ENCODE peak calls at places on chromosomes 12 and 14, in seven cellular contexts. O is renal cortical epithelial cell; F is IMR-90; A is activated CD4-positive, alpha-beta T cell treated with anti-CD3 and anti-CD28 coated beads, Interleukin-2, amount 10 ng/mL, durations not matched to agents 7 days and 5 days; Y is activated effector memory CD4-positive, alpha-beta T cell treated with Interleukin-2 at 50 U/mL for 16 hours; E is stimulated activated CD4-positive, alpha-beta T cell treated with anti-CD3 and anti-CD28 coated beads, Interleukin-1b, Interleukin-23, amount 100 ng/mL, for 24 hours; N is GOT3. B is an unnamed sample.

GRCh38 chr12:104687823-104688573 is 231.2 kb downstream of the CHST11 start:
- DNase-seq in E (no peak), A (peak), O (no peak), Y (peak), F (no peak), N (no peak), B (no peak)

GRCh38 chr12:32895688-32896437 is 714 bp downstream of the PKP2 start:
- DNase-seq in Y (no peak), O (no peak), E (no peak), N (no peak), A (no peak), F (no peak), B (no peak)

GRCh38 chr14:94180655-94181271 is 6.6 kb downstream of the PPP4R4 start:
- DNase-seq in N (no peak), E (no peak), Y (no peak), F (peak), A (peak), O (peak), B (no peak)

GRCh38 chr12:95322335-95322734 is 104.7 kb downstream of the VEZT start:
- DNase-seq in F (peak), Y (no peak), A (no peak), N (no peak), E (no peak), O (no peak), B (no peak)

GRCh38 chr12:124715121-124715990 is 147.9 kb upstream of the NCOR2 start:
- DNase-seq in Y (no peak), O (no peak), A (no peak), E (no peak), F (peak), N (no peak), B (no peak)

GRCh38 chr12:30506411-30506810 is 189.3 kb downstream of the IPO8 start:
- DNase-seq in F (no peak), E (no peak), A (no peak), N (no peak), Y (no peak), O (no peak), B (no peak)

GRCh38 chr12:8734873-8735381 is 37.1 kb downstream of the RIMKLB start:
- DNase-seq in Y (no peak), O (no peak), E (no peak), F (peak), N (no peak), A (no peak), B (no peak)

GRCh38 chr14:50620341-50620740 is 47.8 kb downstream of the SAV1 start:
- DNase-seq in A (no peak), F (peak), O (no peak), N (no peak), Y (no peak), E (no peak), B (no peak)

GRCh38 chr12:57837779-57838562 is 8.6 kb downstream of the CTDSP2 start:
- DNase-seq in N (no peak), A (peak), F (peak), O (no peak), Y (no peak), E (no peak), B (no peak)

GRCh38 chr14:68824517-68825347 is 31.9 kb upstream of the ZFP36L1 start:
- DNase-seq in A (no peak), E (no peak), N (no peak), Y (no peak), O (peak), F (peak), B (no peak)

GRCh38 chr14:35607380-35607779 is 73.4 kb downstream of the INSM2 start:
- DNase-seq in N (no peak), Y (no peak), A (no peak), E (no peak), F (no peak), O (no peak), B (no peak)

GRCh38 chr12:111523587-111523986 is 75.5 kb downstream of the ATXN2 start:
- DNase-seq in Y (no peak), E (no peak), N (no peak), O (no peak), F (no peak), A (no peak), B (no peak)

GRCh38 chr12:123571343-123571813 is 13.0 kb upstream of the TMED2 start:
- DNase-seq in F (peak), O (peak), Y (no peak), A (no peak), E (no peak), N (peak), B (no peak)

GRCh38 chr12:91931110-91931509 is 214.5 kb downstream of the BTG1 start:
- DNase-seq in N (no peak), E (no peak), A (no peak), F (no peak), Y (no peak), O (peak), B (no peak)

GRCh38 chr12:124938606-124939427 is 24.4 kb upstream of the UBC start:
- DNase-seq in N (no peak), F (peak), O (peak), Y (peak), E (no peak), A (peak), B (no peak)

GRCh38 chr12:126051611-126052107 is 986.4 kb downstream of the AACS start:
- DNase-seq in Y (no peak), N (peak), A (no peak), F (no peak), E (no peak), O (peak), B (no peak)

GRCh38 chr14:90487462-90487861 is 90.6 kb downstream of the CALM1 start:
- DNase-seq in F (no peak), E (no peak), A (no peak), Y (no peak), N (no peak), O (no peak), B (no peak)

GRCh38 chr12:116066381-116067230 is 210.9 kb downstream of the MED13L start:
- DNase-seq in N (no peak), E (peak), F (peak), A (peak), O (peak), Y (peak), B (no peak)

GRCh38 chr12:105764216-105764835 is 374.4 kb downstream of the NUAK1 start:
- DNase-seq in N (no peak), E (no peak), O (no peak), Y (no peak), F (no peak), A (no peak), B (no peak)

GRCh38 chr14:67996235-67996634 is 176.7 kb downstream of the RAD51B start:
- DNase-seq in N (no peak), O (no peak), F (no peak), A (no peak), Y (no peak), E (no peak), B (no peak)

GRCh38 chr12:68888243-68888642 is 44.7 kb downstream of the CPM start:
- DNase-seq in F (no peak), Y (no peak), E (no peak), N (no peak), A (no peak), O (no peak), B (no peak)